ENCODE peak calls at places on chromosomes 13 and 19, in six cellular contexts. One of them, this sample, is unnamed.
A peak's percentile ranks its signal among the peaks of the same experiment; 100 is the strongest.

GRCh38 chr19:36916991-36917390 is 859 bp downstream of the ZNF568 start:
- DNase-seq in HFFc6: peak; percentile 0
- DNase-seq in GM06990: peak; percentile 9
- DNase-seq in AG04450: no peak
- DNase-seq in H9: no peak
- DNase-seq in cardiac muscle cell: peak; percentile 46
- DNase-seq in this sample: no peak

GRCh38 chr13:71661921-71662320 is 205.1 kb downstream of the DACH1 start:
- DNase-seq in HFFc6: no peak
- DNase-seq in GM06990: no peak
- DNase-seq in AG04450: no peak
- DNase-seq in H9: no peak
- DNase-seq in cardiac muscle cell: peak; percentile 92
- DNase-seq in this sample: no peak

GRCh38 chr13:30216111-30216510 is 91.2 kb downstream of the KATNAL1 start:
- DNase-seq in HFFc6: no peak
- DNase-seq in GM06990: no peak
- DNase-seq in AG04450: no peak
- DNase-seq in H9: no peak
- DNase-seq in cardiac muscle cell: no peak
- DNase-seq in this sample: no peak

GRCh38 chr13:51004918-51005460 is 95.4 kb downstream of the RNASEH2B start:
- DNase-seq in HFFc6: no peak
- DNase-seq in GM06990: no peak
- DNase-seq in AG04450: no peak
- DNase-seq in H9: peak; percentile 28
- DNase-seq in cardiac muscle cell: no peak
- DNase-seq in this sample: no peak

GRCh38 chr19:29467824-29468401 is 57.9 kb upstream of the VSTM2B start:
- DNase-seq in HFFc6: peak; percentile 11
- DNase-seq in GM06990: no peak
- DNase-seq in AG04450: no peak
- DNase-seq in H9: peak; percentile 60
- DNase-seq in cardiac muscle cell: peak; percentile 11
- DNase-seq in this sample: peak; percentile 35

GRCh38 chr19:50906217-50906616 is 5.0 kb downstream of the KLK4 start:
- DNase-seq in HFFc6: no peak
- DNase-seq in GM06990: no peak
- DNase-seq in AG04450: no peak
- DNase-seq in H9: peak; percentile 77
- DNase-seq in cardiac muscle cell: peak; percentile 40
- DNase-seq in this sample: peak; percentile 49

GRCh38 chr13:38804536-38804935 is 117.7 kb downstream of the FREM2 start:
- DNase-seq in HFFc6: no peak
- DNase-seq in GM06990: no peak
- DNase-seq in AG04450: no peak
- DNase-seq in H9: no peak
- DNase-seq in cardiac muscle cell: peak; percentile 1
- DNase-seq in this sample: no peak

GRCh38 chr19:54164369-54165068 is 5.0 kb upstream of the LENG1 start:
- DNase-seq in HFFc6: no peak
- DNase-seq in GM06990: peak; percentile 77
- DNase-seq in AG04450: no peak
- DNase-seq in H9: peak; percentile 96
- DNase-seq in cardiac muscle cell: peak; percentile 59
- DNase-seq in this sample: no peak

GRCh38 chr13:64553411-64554129 is 2676.6 kb downstream of the PCDH9 start:
- DNase-seq in HFFc6: peak; percentile 40
- DNase-seq in GM06990: no peak
- DNase-seq in AG04450: peak; percentile 7
- DNase-seq in H9: no peak
- DNase-seq in cardiac muscle cell: peak; percentile 11
- DNase-seq in this sample: no peak

GRCh38 chr13:31625115-31625514 is 114.2 kb upstream of the RXFP2 start:
- DNase-seq in HFFc6: no peak
- DNase-seq in GM06990: no peak
- DNase-seq in AG04450: no peak
- DNase-seq in H9: no peak
- DNase-seq in cardiac muscle cell: peak; percentile 58
- DNase-seq in this sample: no peak

GRCh38 chr19:1045247-1045603 is 5.3 kb downstream of the ABCA7 start:
- DNase-seq in HFFc6: peak; percentile 25
- DNase-seq in GM06990: peak; percentile 87
- DNase-seq in AG04450: no peak
- DNase-seq in H9: peak; percentile 97
- DNase-seq in cardiac muscle cell: no peak
- DNase-seq in this sample: peak; percentile 75

GRCh38 chr13:95156208-95156607 is 145.0 kb downstream of the ABCC4 start:
- DNase-seq in HFFc6: peak; percentile 31
- DNase-seq in GM06990: no peak
- DNase-seq in AG04450: no peak
- DNase-seq in H9: no peak
- DNase-seq in cardiac muscle cell: peak; percentile 63
- DNase-seq in this sample: no peak

GRCh38 chr19:39430675-39431593 is 4.8 kb downstream of the RPS16 start:
- DNase-seq in HFFc6: peak; percentile 70
- DNase-seq in GM06990: peak; percentile 82
- DNase-seq in AG04450: peak; percentile 85
- DNase-seq in H9: peak; percentile 84
- DNase-seq in cardiac muscle cell: peak; percentile 98
- DNase-seq in this sample: peak; percentile 74

GRCh38 chr13:76019421-76020044 is 383.4 kb downstream of the LMO7 start:
- DNase-seq in HFFc6: peak; percentile 22
- DNase-seq in GM06990: no peak
- DNase-seq in AG04450: no peak
- DNase-seq in H9: peak; percentile 83
- DNase-seq in cardiac muscle cell: no peak
- DNase-seq in this sample: no peak

GRCh38 chr19:56759531-56759930 is 81.0 kb downstream of the PEG3 start:
- DNase-seq in HFFc6: no peak
- DNase-seq in GM06990: no peak
- DNase-seq in AG04450: no peak
- DNase-seq in H9: no peak
- DNase-seq in cardiac muscle cell: no peak
- DNase-seq in this sample: no peak

GRCh38 chr19:47539747-47540311 is 25.0 kb upstream of the NAPA start:
- DNase-seq in HFFc6: no peak
- DNase-seq in GM06990: no peak
- DNase-seq in AG04450: no peak
- DNase-seq in H9: no peak
- DNase-seq in cardiac muscle cell: no peak
- DNase-seq in this sample: no peak

GRCh38 chr13:100230813-100231575 is 142.1 kb downstream of the PCCA start:
- DNase-seq in HFFc6: no peak
- DNase-seq in GM06990: no peak
- DNase-seq in AG04450: no peak
- DNase-seq in H9: no peak
- DNase-seq in cardiac muscle cell: no peak
- DNase-seq in this sample: peak; percentile 13
- TF ChIP-seq CTCF in HFFc6: no peak
- TF ChIP-seq CTCF in GM06990: no peak
- TF ChIP-seq CTCF in AG04450: no peak
- TF ChIP-seq CTCF in H9: no peak
- TF ChIP-seq CTCF in cardiac muscle cell: no peak
- TF ChIP-seq CTCF in this sample: no peak

DNA sequence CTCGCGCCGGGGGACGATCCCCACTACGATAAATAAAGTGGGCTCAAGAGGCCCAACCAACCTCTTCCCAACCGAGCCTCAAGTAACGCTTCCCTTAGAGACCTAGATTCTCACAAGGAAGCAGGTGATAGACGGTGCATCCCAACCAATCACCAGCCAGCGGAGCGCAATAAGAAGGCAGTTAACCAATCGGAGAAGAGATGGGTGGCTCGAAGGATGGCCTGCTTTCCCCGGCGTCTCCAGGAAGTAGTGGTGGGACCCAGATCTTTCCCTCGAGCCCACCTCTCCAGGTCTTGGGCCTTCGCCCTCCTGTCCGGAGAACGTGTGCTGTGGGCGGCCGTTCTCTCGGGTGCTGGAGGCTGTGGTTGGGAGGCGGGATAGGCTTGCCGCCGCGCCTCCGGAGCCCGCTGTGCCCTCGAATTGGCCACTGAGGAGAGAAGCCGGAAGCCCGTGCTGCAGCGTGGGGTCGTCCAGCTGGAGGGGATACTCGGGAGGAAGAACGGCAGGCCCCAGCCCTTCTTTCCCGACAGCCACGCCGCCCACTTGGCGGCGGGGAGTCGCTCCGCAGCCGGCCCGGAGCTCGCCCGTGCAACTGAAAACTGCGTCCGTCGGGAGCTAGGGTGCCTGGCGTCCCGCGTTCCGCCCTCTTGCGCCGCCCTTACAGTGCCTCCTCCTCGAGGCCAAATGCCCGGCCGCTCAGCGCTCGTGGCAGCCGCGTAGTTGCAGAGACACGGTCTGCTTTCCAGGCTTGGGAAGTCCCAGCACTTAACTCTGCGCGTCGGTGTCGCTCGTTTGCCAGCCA is at the start of gene RNF6:
- DNase-seq in HFFc6: peak; percentile 98
- DNase-seq in GM06990: peak; percentile 94
- DNase-seq in AG04450: peak; percentile 98
- DNase-seq in H9: peak; percentile 97
- DNase-seq in cardiac muscle cell: peak; percentile 99
- DNase-seq in this sample: peak; percentile 95
- TF ChIP-seq CTCF in HFFc6: peak; percentile 32
- TF ChIP-seq CTCF in GM06990: no peak
- TF ChIP-seq CTCF in AG04450: no peak
- TF ChIP-seq CTCF in H9: no peak
- TF ChIP-seq CTCF in cardiac muscle cell: no peak
- TF ChIP-seq CTCF in this sample: no peak

GRCh38 chr13:40667622-40667978 is 1.2 kb upstream of the FOXO1 start:
- DNase-seq in HFFc6: no peak
- DNase-seq in GM06990: no peak
- DNase-seq in AG04450: no peak
- DNase-seq in H9: no peak
- DNase-seq in cardiac muscle cell: no peak
- DNase-seq in this sample: no peak

GRCh38 chr13:40665754-40666057 is 735 bp downstream of the FOXO1 start:
- DNase-seq in HFFc6: no peak
- DNase-seq in GM06990: peak; percentile 62
- DNase-seq in AG04450: no peak
- DNase-seq in H9: no peak
- DNase-seq in cardiac muscle cell: no peak
- DNase-seq in this sample: peak; percentile 70

GRCh38 chr13:40665061-40665753 is 1.2 kb downstream of the FOXO1 start:
- DNase-seq in HFFc6: no peak
- DNase-seq in GM06990: peak; percentile 66
- DNase-seq in AG04450: no peak
- DNase-seq in H9: no peak
- DNase-seq in cardiac muscle cell: no peak
- DNase-seq in this sample: peak; percentile 70

GRCh38 chr13:40666905-40667621 is 622 bp upstream of the FOXO1 start:
- DNase-seq in HFFc6: no peak
- DNase-seq in GM06990: no peak
- DNase-seq in AG04450: no peak
- DNase-seq in H9: no peak
- DNase-seq in cardiac muscle cell: no peak
- DNase-seq in this sample: no peak

GRCh38 chr13:40666058-40666904 is at the start of gene FOXO1:
- DNase-seq in HFFc6: peak; percentile 74
- DNase-seq in GM06990: peak; percentile 91
- DNase-seq in AG04450: peak; percentile 27
- DNase-seq in H9: peak; percentile 86
- DNase-seq in cardiac muscle cell: peak; percentile 94
- DNase-seq in this sample: peak; percentile 100
- TF ChIP-seq CTCF in HFFc6: no peak
- TF ChIP-seq CTCF in GM06990: no peak
- TF ChIP-seq CTCF in AG04450: no peak
- TF ChIP-seq CTCF in H9: no peak
- TF ChIP-seq CTCF in cardiac muscle cell: no peak
- TF ChIP-seq CTCF in this sample: no peak

GRCh38 chr13:23828086-23828485 is 61.1 kb downstream of the MIPEP start:
- DNase-seq in HFFc6: no peak
- DNase-seq in GM06990: no peak
- DNase-seq in AG04450: no peak
- DNase-seq in H9: no peak
- DNase-seq in cardiac muscle cell: no peak
- DNase-seq in this sample: no peak

GRCh38 chr13:23828866-23829265 is 60.3 kb downstream of the MIPEP start:
- DNase-seq in HFFc6: peak; percentile 62
- DNase-seq in GM06990: no peak
- DNase-seq in AG04450: no peak
- DNase-seq in H9: no peak
- DNase-seq in cardiac muscle cell: peak; percentile 48
- DNase-seq in this sample: no peak

DNA sequence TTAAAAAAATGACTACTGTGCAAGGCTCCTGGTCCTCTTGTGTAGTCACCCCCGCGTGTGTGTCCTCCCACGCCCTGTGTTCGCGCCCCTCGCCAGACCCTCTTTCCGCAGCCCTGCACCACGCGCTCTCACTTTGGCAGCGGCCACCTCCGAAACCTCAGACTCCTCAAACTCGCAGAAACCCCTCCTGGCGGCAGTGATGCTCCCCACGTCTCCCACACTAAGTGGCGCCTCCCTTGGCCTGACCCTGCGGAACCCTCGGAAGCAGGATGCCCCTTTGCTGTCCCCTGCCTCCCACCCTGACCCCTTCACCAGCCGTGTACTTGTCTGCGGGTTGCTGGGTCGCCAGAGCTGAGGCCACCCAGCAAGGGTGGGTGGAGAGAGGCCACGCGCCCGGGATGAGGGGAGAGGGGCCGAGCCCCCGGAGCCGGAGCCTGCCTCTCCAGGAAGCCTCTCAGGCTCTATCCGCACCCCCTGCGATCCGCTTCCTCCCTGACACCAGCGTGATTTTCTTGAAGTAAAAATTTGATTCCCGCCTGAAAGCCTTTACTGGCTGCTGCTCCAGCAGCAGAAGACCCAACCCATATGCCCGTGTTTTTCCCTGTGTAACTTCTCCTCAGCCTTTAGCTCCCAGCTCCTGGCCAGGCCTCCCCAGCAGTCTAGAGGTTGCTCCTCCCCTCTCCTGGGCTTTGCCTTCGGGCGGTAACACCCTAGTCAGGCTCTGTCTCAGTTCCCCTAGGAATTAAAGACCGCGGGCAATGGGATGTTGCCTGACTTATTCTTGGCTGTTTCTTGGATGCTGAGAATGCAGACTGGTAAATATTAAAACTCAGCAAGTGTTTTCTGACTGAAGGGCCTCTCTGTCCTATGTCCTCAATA is 55.2 kb downstream of the MIPEP start:
- DNase-seq in HFFc6: no peak
- DNase-seq in GM06990: no peak
- DNase-seq in AG04450: no peak
- DNase-seq in H9: no peak
- DNase-seq in cardiac muscle cell: no peak
- DNase-seq in this sample: no peak
- TF ChIP-seq CTCF in HFFc6: no peak
- TF ChIP-seq CTCF in GM06990: no peak
- TF ChIP-seq CTCF in AG04450: no peak
- TF ChIP-seq CTCF in H9: no peak
- TF ChIP-seq CTCF in cardiac muscle cell: no peak
- TF ChIP-seq CTCF in this sample: no peak

This sample was measured in GM20000.